ENCODE peak calls at places on chromosomes 2 and 18, in four cellular contexts. C is RWPE1; U is CD4-positive, alpha-beta T cell; W is colonic mucosa. E is an unnamed sample.

GRCh38 chr2:201090574-201090973 is 18.8 kb downstream of the NDUFB3 start:
- DNase-seq in C (no peak), U (no peak), W (no peak), E (no peak)

GRCh38 chr2:64750001-64750816 is 96.5 kb upstream of the SERTAD2 start:
- DNase-seq in C (peak), U (peak), W (peak), E (peak)

GRCh38 chr2:43171789-43172188 is 54.6 kb downstream of the ZFP36L2 start:
- DNase-seq in C (no peak), U (no peak), W (peak), E (peak)

GRCh38 chr2:161170377-161170776 is 10.1 kb downstream of the TANK start:
- DNase-seq in C (no peak), U (no peak), W (no peak), E (no peak)

GRCh38 chr2:24404582-24404981 is 44.2 kb upstream of the ITSN2 start:
- DNase-seq in C (no peak), U (no peak), W (no peak), E (no peak)

GRCh38 chr2:112259509-112260294 is 4.9 kb upstream of the ZC3H8 start:
- DNase-seq in C (peak), U (peak), W (peak), E (peak)

GRCh38 chr2:119730598-119731278 is 29.0 kb upstream of the PTPN4 start:
- DNase-seq in C (peak), U (no peak), W (no peak), E (no peak)

GRCh38 chr2:84954329-84954728 is 16.6 kb upstream of the KCMF1 start:
- DNase-seq in C (no peak), U (no peak), W (no peak), E (no peak)

GRCh38 chr2:98269274-98269673 is 77.0 kb upstream of the CNGA3 start:
- DNase-seq in C (peak), U (no peak), W (peak), E (no peak)

GRCh38 chr2:201807452-201807980 is 1.2 kb downstream of the CDK15 start:
- DNase-seq in C (no peak), U (no peak), W (peak), E (no peak)

GRCh38 chr2:224369028-224369632 is 32.8 kb downstream of the FAM124B start:
- DNase-seq in C (peak), U (no peak), W (no peak), E (no peak)

GRCh38 chr2:146576301-146576700 is 1268.5 kb upstream of the ACVR2A start:
- DNase-seq in C (no peak), U (no peak), W (no peak), E (no peak)

GRCh38 chr2:24231461-24231881 is 56.6 kb downstream of the FAM228A start:
- DNase-seq in C (no peak), U (no peak), W (no peak), E (no peak)

GRCh38 chr18:79454034-79454735 is 58.5 kb downstream of the NFATC1 start:
- DNase-seq in C (no peak), U (no peak), W (no peak), E (no peak)

GRCh38 chr2:109351164-109351756 is 222.3 kb downstream of the SH3RF3 start:
- DNase-seq in C (peak), U (no peak), W (no peak), E (peak)

GRCh38 chr2:150710041-150710440 is 222.6 kb upstream of the RND3 start:
- DNase-seq in C (no peak), U (no peak), W (no peak), E (no peak)

GRCh38 chr2:136118819-136119716 is 1.1 kb upstream of the CXCR4 start:
- DNase-seq in C (no peak), U (peak), W (peak), E (peak)

GRCh38 chr2:25377822-25378421 is 36.2 kb upstream of the DNMT3A start:
- DNase-seq in C (no peak), U (no peak), W (no peak), E (no peak)

GRCh38 chr2:108278631-108279030 is 10.1 kb upstream of the SULT1C2 start:
- DNase-seq in C (no peak), U (no peak), W (no peak), E (no peak)

GRCh38 chr2:96945011-96945410 is 41.4 kb downstream of the FAM178B start:
- DNase-seq in C (no peak), U (no peak), W (no peak), E (no peak)

GRCh38 chr2:112155331-112156151 is 17.4 kb downstream of the FBLN7 start:
- DNase-seq in C (no peak), U (peak), W (no peak), E (no peak)

GRCh38 chr2:217162533-217162932 is 302.7 kb upstream of the TNP1 start:
- DNase-seq in C (peak), U (no peak), W (no peak), E (no peak)

GRCh38 chr2:27901219-27901618 is 10.7 kb downstream of the BABAM2 start:
- DNase-seq in C (no peak), U (no peak), W (no peak), E (no peak)

GRCh38 chr2:230668184-230668938 is 44.3 kb upstream of the CAB39 start:
- DNase-seq in C (peak), U (no peak), W (no peak), E (no peak)

GRCh38 chr2:106990307-106990706 is 104.3 kb upstream of the ST6GAL2 start:
- DNase-seq in C (no peak), U (no peak), W (no peak), E (no peak)

GRCh38 chr18:68797901-68798300 is at the start of gene CCDC102B:
- DNase-seq in C (no peak), U (no peak), W (no peak), E (no peak)

DNA sequence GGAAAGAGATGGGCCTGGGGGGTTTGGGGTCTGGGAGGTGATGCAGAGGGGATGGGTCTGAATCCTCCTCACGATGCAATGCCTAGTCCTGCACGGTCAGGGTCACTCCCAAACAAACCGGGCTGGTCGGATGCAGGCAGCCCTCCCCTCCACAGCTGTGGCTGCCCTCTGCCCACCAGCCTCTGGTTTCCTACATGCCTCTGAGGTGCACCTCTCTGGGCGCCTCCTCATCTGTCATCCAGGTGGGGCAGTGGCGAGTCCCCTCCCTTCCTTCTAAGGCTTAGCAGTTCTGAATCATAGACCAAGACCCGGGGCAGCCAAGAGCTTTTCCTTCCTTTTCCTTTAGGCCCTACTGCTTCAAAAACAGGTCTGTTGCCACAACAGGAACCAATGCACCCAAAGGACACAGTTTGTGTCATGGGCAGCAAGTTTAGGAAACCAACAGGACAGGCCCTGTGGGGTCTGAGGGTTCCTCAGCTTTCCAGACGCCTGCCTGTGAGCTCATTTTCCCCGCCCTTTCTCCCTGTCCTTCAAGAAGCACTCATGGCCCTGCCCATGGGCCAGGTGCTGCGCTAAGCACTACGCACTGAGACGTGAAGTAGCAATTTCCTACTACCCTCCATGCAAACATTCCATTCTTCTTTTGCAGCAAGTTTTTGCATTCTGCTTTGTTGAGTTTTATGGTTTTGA is 6.5 kb upstream of the MAL start:
- DNase-seq in C (no peak), U (no peak), W (no peak), E (no peak)
- TF ChIP-seq CTCF in C (no peak), U (no peak), W (no peak), E (no peak)

GRCh38 chr2:33903701-33904100 is 304.6 kb upstream of the FAM98A start:
- DNase-seq in C (no peak), U (no peak), W (no peak), E (no peak)

GRCh38 chr2:33903237-33903636 is 304.1 kb upstream of the FAM98A start:
- DNase-seq in C (no peak), U (no peak), W (no peak), E (no peak)

GRCh38 chr2:33904801-33905200 is 305.7 kb upstream of the FAM98A start:
- DNase-seq in C (no peak), U (no peak), W (no peak), E (no peak)

GRCh38 chr2:33900610-33901009 is 301.5 kb upstream of the FAM98A start:
- DNase-seq in C (no peak), U (no peak), W (no peak), E (no peak)
- TF ChIP-seq CTCF in C (no peak), U (no peak), W (no peak), E (no peak)

GRCh38 chr2:219457784-219458369 is 23.2 kb downstream of the SPEG start:
- DNase-seq in C (no peak), U (no peak), W (no peak), E (no peak)
- TF ChIP-seq CTCF in C (no peak), U (no peak), W (no peak), E (no peak)

GRCh38 chr2:226251661-226252060 is 548.0 kb downstream of the IRS1 start:
- DNase-seq in C (no peak), U (no peak), W (no peak), E (no peak)

DNA sequence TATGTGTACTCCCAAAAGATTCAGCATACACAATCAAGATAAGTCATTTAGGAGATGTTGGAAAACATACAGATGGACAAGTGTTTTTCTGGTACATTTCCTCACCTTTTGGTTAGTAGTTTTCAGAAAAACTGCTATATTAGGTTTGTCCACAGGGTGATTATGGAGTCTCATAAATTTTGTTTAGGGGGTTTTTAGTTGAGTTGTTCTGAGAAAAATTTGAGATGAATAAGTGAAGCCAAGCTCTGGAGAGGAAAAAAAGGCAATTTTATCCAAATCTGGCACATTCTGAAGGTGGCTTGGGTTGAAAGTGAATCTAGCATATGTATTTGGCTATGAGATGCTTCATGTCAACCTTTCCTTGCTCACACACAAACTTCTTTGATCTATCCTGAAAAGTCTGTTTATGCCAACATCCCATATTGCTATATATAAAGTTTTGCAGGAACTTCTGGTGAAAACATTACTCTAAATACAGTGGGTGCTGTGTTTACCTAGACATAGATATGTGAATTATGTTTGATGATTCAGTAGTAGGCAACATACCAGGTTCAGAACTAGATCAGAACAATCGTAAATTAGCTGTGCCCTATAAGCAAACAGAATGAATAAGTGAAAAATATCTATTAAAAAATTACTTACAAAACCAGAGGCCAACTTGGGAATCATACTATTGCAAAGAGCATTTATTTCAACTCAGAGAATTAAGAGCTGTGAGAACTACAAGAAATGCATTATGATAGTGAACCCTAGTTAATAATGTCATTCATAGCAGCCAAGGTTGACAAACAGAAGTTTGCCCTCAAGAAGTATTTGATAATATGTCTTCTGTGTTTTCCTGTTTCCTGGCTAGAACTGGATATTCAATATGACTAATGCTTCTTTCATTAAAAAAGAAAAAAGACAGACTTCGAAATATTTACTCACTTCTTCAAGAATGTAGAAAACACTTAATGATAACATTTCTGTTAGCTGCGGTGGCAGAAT is 552.0 kb downstream of the IRS1 start:
- DNase-seq in C (peak), U (no peak), W (no peak), E (no peak)
- TF ChIP-seq CTCF in C (no peak), U (no peak), W (no peak), E (no peak)

GRCh38 chr2:48934807-48935206 is 179.3 kb upstream of the LHCGR start:
- DNase-seq in C (no peak), U (no peak), W (no peak), E (no peak)

GRCh38 chr2:48944961-48945360 is 189.4 kb upstream of the LHCGR start:
- DNase-seq in C (no peak), U (no peak), W (no peak), E (no peak)

GRCh38 chr2:48943436-48943835 is 187.9 kb upstream of the LHCGR start:
- DNase-seq in C (no peak), U (no peak), W (no peak), E (no peak)

GRCh38 chr2:48941908-48942307 is 186.4 kb upstream of the LHCGR start:
- DNase-seq in C (no peak), U (no peak), W (no peak), E (no peak)

GRCh38 chr2:48940606-48941005 is 185.1 kb upstream of the LHCGR start:
- DNase-seq in C (no peak), U (no peak), W (no peak), E (no peak)
- TF ChIP-seq CTCF in C (no peak), U (no peak), W (no peak), E (no peak)

GRCh38 chr2:238972146-238972445 is 124.2 kb downstream of the TWIST2 start:
- DNase-seq in C (no peak), U (no peak), W (peak), E (no peak)

GRCh38 chr2:238973038-238973772 is 125.3 kb downstream of the TWIST2 start:
- DNase-seq in C (no peak), U (no peak), W (peak), E (no peak)

GRCh38 chr2:238975408-238975807 is 127.5 kb downstream of the TWIST2 start:
- DNase-seq in C (no peak), U (no peak), W (no peak), E (no peak)

GRCh38 chr2:238974061-238974460 is 126.2 kb downstream of the TWIST2 start:
- DNase-seq in C (peak), U (no peak), W (peak), E (no peak)

GRCh38 chr2:238974510-238975166 is 126.8 kb downstream of the TWIST2 start:
- DNase-seq in C (peak), U (no peak), W (peak), E (no peak)
- TF ChIP-seq CTCF in C (peak), U (no peak), W (no peak), E (no peak)